ENCODE peak calls at places on chromosomes 7 and 10, in five cellular contexts. G is HS-27A, C is BJ, X is fibroblast of gingiva, B is mesendoderm. U is an unnamed sample.
A peak's percentile ranks its signal among the peaks of the same experiment; 100 is the strongest.

GRCh38 chr7:90520484-90520883 is 51.0 kb downstream of the PTTG1IP2 start:
- DNase-seq in X (no peak), B (peak; percentile 11), C (no peak), G (no peak), U (no peak)

GRCh38 chr7:27910341-27910740 is 170.4 kb downstream of the TAX1BP1 start:
- DNase-seq in G (no peak), X (no peak), B (peak; percentile 89), C (no peak), U (no peak)

GRCh38 chr7:28725911-28726310 is 232.2 kb downstream of the TRIL start:
- DNase-seq in C (no peak), X (no peak), G (no peak), B (no peak), U (no peak)

GRCh38 chr7:29852457-29852856 is 46.1 kb downstream of the WIPF3 start:
- DNase-seq in C (no peak), B (no peak), G (no peak), X (no peak), U (no peak)

GRCh38 chr10:15123749-15124184 is 26.6 kb downstream of the RPP38 start:
- DNase-seq in X (peak; percentile 35), B (no peak), G (no peak), C (peak; percentile 65), U (peak; percentile 52)

GRCh38 chr10:57955076-57955475 is 312.6 kb downstream of the IPMK start:
- DNase-seq in G (no peak), C (peak; percentile 55), B (no peak), X (peak; percentile 53), U (no peak)

GRCh38 chr7:131302876-131303707 is 24.6 kb upstream of the MKLN1 start:
- DNase-seq in B (peak; percentile 64), C (no peak), G (no peak), X (no peak), U (peak; percentile 48)

GRCh38 chr10:3978174-3978573 is 193.2 kb upstream of the KLF6 start:
- DNase-seq in G (no peak), X (no peak), B (no peak), C (no peak), U (no peak)

GRCh38 chr10:3225589-3225988 is 53.0 kb upstream of the PITRM1 start:
- DNase-seq in G (no peak), C (peak; percentile 38), B (no peak), X (peak; percentile 50), U (no peak)

U was measured in GM12865.